ENCODE peak calls at places on chromosome 16, in six cellular contexts. I is thyroid gland, M is lung, Q is GM12878, P is RWPE1, K is pancreas. B is an unnamed sample.

GRCh38 chr16:85610059-85610445 is 3.1 kb upstream of the GSE1 start:
- DNase-seq in P (no peak), K (no peak), I (no peak), Q (no peak), M (no peak), B (no peak)

GRCh38 chr16:77322757-77323156 is 112.1 kb downstream of the ADAMTS18 start:
- DNase-seq in P (no peak), Q (no peak), M (no peak), K (no peak), I (no peak), B (no peak)

GRCh38 chr16:80263848-80264694 is 276.7 kb upstream of the DYNLRB2 start:
- DNase-seq in K (no peak), I (no peak), Q (no peak), P (no peak), M (no peak), B (no peak)

GRCh38 chr16:50245417-50246298 is 20.7 kb upstream of the ADCY7 start:
- DNase-seq in I (peak; percentile 37), K (peak; percentile 55), Q (no peak), M (peak; percentile 63), P (peak; percentile 95), B (peak; percentile 68)

GRCh38 chr16:29765167-29766032 is 12.7 kb upstream of the ZG16 start:
- DNase-seq in M (peak; percentile 92), P (no peak), Q (no peak), K (peak; percentile 81), I (peak; percentile 98), B (no peak)

GRCh38 chr16:89244754-89245153 is 27.3 kb downstream of the ZNF778 start:
- DNase-seq in P (no peak), I (peak; percentile 30), K (no peak), Q (no peak), M (peak; percentile 85), B (no peak)

GRCh38 chr16:7393680-7394079 is 61.0 kb downstream of the RBFOX1 start:
- DNase-seq in M (no peak), K (no peak), Q (no peak), P (no peak), I (no peak), B (no peak)

GRCh38 chr16:10961231-10961630 is 16.9 kb downstream of the CLEC16A start:
- DNase-seq in P (peak; percentile 48), I (no peak), K (no peak), Q (no peak), M (no peak), B (peak; percentile 73)

GRCh38 chr16:71226229-71227141 is 4.0 kb downstream of the HYDIN start:
- DNase-seq in K (no peak), I (no peak), Q (no peak), M (no peak), P (no peak), B (no peak)

GRCh38 chr16:11016993-11017392 is 72.6 kb downstream of the CLEC16A start:
- DNase-seq in K (no peak), Q (no peak), P (peak; percentile 84), M (peak; percentile 60), I (peak; percentile 50), B (no peak)

GRCh38 chr16:80909720-80910119 is 97.0 kb downstream of the CMC2 start:
- DNase-seq in M (no peak), I (no peak), K (no peak), Q (no peak), P (no peak), B (no peak)

GRCh38 chr16:73171380-73171779 is 123.5 kb upstream of the ZFHX3 start:
- DNase-seq in Q (no peak), I (no peak), P (peak; percentile 8), K (no peak), M (no peak), B (no peak)

GRCh38 chr16:49277766-49278566 is 3.7 kb downstream of the CBLN1 start:
- DNase-seq in I (no peak), K (no peak), M (no peak), Q (no peak), P (no peak), B (no peak)

GRCh38 chr16:66262253-66263167 is 104.0 kb upstream of the CDH5 start:
- DNase-seq in P (no peak), I (no peak), K (no peak), M (no peak), Q (no peak), B (peak; percentile 69)

GRCh38 chr16:74564451-74564984 is 42.4 kb downstream of the GLG1 start:
- DNase-seq in I (no peak), K (no peak), Q (no peak), P (no peak), M (no peak), B (no peak)

GRCh38 chr16:51243836-51244483 is 92.9 kb upstream of the SALL1 start:
- DNase-seq in K (peak; percentile 30), P (peak; percentile 74), Q (no peak), M (no peak), I (no peak), B (no peak)

GRCh38 chr16:24988593-24989338 is 26.4 kb downstream of the ARHGAP17 start:
- DNase-seq in P (no peak), I (peak; percentile 37), M (no peak), K (peak; percentile 46), Q (no peak), B (no peak)

GRCh38 chr16:2482181-2483107 is 7.5 kb downstream of the TBC1D24 start:
- DNase-seq in K (peak; percentile 72), M (no peak), I (peak; percentile 33), P (no peak), Q (no peak), B (no peak)

DNA sequence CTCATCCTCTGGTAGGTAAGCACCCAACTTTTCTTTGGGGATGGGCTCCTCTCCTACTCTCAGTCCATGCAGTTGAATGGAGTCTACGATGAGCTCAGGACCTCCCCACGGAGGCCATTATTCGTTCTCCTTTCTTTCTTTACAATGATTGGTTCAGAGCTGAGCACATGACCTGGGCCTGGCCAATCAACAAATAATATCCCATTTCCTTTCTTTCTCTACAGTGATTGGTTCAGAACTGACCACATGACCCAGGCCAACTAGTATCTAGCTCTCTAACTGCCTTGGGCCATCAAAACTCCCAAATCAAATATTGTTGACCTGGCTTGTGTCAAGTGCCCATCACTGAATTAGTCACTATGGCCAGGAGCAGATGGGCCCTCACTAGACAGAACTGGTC is 129.2 kb downstream of the USP31 start:
- DNase-seq in M (no peak), K (no peak), P (no peak), Q (no peak), I (no peak), B (no peak)
- H3K27ac ChIP-seq in M (no peak overlapping the region), K (no peak overlapping the region), P (no peak overlapping the region), Q (no peak overlapping the region), I (no peak overlapping the region), B (no peak overlapping the region)

GRCh38 chr16:17339764-17340541 is 130.8 kb downstream of the XYLT1 start:
- DNase-seq in P (no peak), I (no peak), Q (no peak), M (no peak), K (no peak), B (no peak)
- H3K27ac ChIP-seq in P (no peak overlapping the region), I (no peak overlapping the region), Q (no peak overlapping the region), M (no peak overlapping the region), K (no peak overlapping the region), B (no peak overlapping the region)

DNA sequence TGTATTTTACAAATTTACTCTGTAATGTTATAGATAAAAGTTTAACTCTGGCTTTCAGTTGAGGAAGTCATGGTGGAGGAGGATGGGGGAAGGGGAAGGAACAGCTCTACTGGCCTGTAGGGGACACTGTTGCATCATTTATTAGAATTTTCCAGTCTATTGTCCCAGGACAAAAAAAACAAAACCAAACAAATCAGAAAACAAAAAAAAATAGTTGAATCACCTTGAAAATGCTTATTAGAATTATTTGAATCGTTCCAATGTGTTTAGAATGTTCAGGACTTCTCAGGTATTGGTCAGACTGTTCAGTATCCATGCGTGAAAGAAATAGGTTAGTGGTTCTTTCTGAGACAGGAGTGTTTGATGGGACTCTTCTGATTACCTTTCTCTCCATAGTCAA is 242.0 kb downstream of the FTO start:
- DNase-seq in I (no peak), P (peak; percentile 20), M (peak; percentile 33), Q (no peak), K (no peak), B (no peak)
- H3K27ac ChIP-seq in I (no peak overlapping the region), P (no peak overlapping the region), M (no peak overlapping the region), Q (no peak overlapping the region), K (no peak overlapping the region), B (no peak overlapping the region)

GRCh38 chr16:56246051-56246817 is 54.9 kb downstream of the GNAO1 start:
- DNase-seq in M (no peak), I (peak; percentile 67), P (peak; percentile 79), K (no peak), Q (no peak), B (no peak)
- H3K27ac ChIP-seq in M (no peak overlapping the region), I (peak overlapping the region; percentile 22), P (no peak overlapping the region), K (no peak overlapping the region), Q (no peak overlapping the region), B (no peak overlapping the region)

B was measured in aorta.